ENCODE peak calls at places on chromosomes 13 and 19, in ten cellular contexts. D is tibial nerve, L is heart right ventricle, B is ovary, H is AG09309, U is retinal pigment epithelial cell, A is thoracic aorta, O is breast epithelium, K is PC-3, X is adrenal gland. J is an unnamed sample.
A peak's percentile ranks its signal among the peaks of the same experiment; 100 is the strongest.

GRCh38 chr13:31053098-31053497 is 108.6 kb downstream of the HSPH1 start:
- DNase-seq in D (no peak), L (peak; percentile 21), B (no peak), H (no peak), U (no peak), A (no peak), O (peak; percentile 76), K (peak; percentile 71), X (peak; percentile 94), J (no peak)

GRCh38 chr19:51586103-51586728 is 15.1 kb downstream of the ZNF175 start:
- DNase-seq in D (no peak), L (no peak), B (no peak), H (no peak), U (no peak), A (no peak), O (no peak), K (no peak), X (no peak), J (no peak)

GRCh38 chr19:6891761-6892385 is 4.5 kb downstream of the ADGRE1 start:
- DNase-seq in D (no peak), L (no peak), B (no peak), H (no peak), U (no peak), A (no peak), O (no peak), K (no peak), X (no peak), J (no peak)

GRCh38 chr13:20721454-20722357 is 18.2 kb downstream of the IL17D start:
- DNase-seq in D (no peak), L (peak; percentile 64), B (peak; percentile 68), H (no peak), U (peak; percentile 30), A (no peak), O (no peak), K (peak; percentile 54), X (peak; percentile 82), J (no peak)

GRCh38 chr13:30905932-30906383 is at the start of gene MEDAG:
- DNase-seq in D (peak; percentile 82), L (peak; percentile 81), B (peak; percentile 89), H (no peak), U (no peak), A (peak; percentile 92), O (peak; percentile 37), K (no peak), X (peak; percentile 59), J (no peak)

GRCh38 chr19:39858541-39858940 is 12.4 kb upstream of the FBL start:
- DNase-seq in D (no peak), L (no peak), B (no peak), H (no peak), U (no peak), A (no peak), O (no peak), K (no peak), X (no peak), J (no peak)

GRCh38 chr13:93172109-93172508 is 54.5 kb upstream of the GPC6 start:
- DNase-seq in D (no peak), L (no peak), B (no peak), H (no peak), U (no peak), A (no peak), O (no peak), K (no peak), X (no peak), J (no peak)

GRCh38 chr13:107104631-107105030 is 536.7 kb upstream of the ARGLU1 start:
- DNase-seq in D (no peak), L (no peak), B (no peak), H (no peak), U (no peak), A (no peak), O (no peak), K (no peak), X (no peak), J (no peak)

GRCh38 chr13:34038326-34039068 is 220.5 kb downstream of the RFC3 start:
- DNase-seq in D (no peak), L (no peak), B (no peak), H (no peak), U (no peak), A (no peak), O (no peak), K (no peak), X (no peak), J (no peak)

GRCh38 chr13:72696590-72696989 is 30.8 kb downstream of the MZT1 start:
- DNase-seq in D (no peak), L (no peak), B (no peak), H (no peak), U (no peak), A (no peak), O (no peak), K (peak; percentile 46), X (no peak), J (no peak)

GRCh38 chr19:50759886-50760285 is 10.4 kb upstream of the GPR32 start:
- DNase-seq in D (no peak), L (no peak), B (no peak), H (no peak), U (no peak), A (no peak), O (no peak), K (peak; percentile 44), X (no peak), J (no peak)

GRCh38 chr13:43408274-43408673 is 378.5 kb downstream of the ENOX1 start:
- DNase-seq in D (no peak), L (no peak), B (no peak), H (no peak), U (peak; percentile 29), A (no peak), O (no peak), K (no peak), X (no peak), J (no peak)

GRCh38 chr13:71524245-71525002 is 342.6 kb downstream of the DACH1 start:
- DNase-seq in D (no peak), L (no peak), B (no peak), H (no peak), U (no peak), A (no peak), O (no peak), K (no peak), X (no peak), J (no peak)

GRCh38 chr13:36818483-36819063 is 449 bp upstream of the RFXAP start:
- DNase-seq in D (no peak), L (no peak), B (no peak), H (no peak), U (no peak), A (no peak), O (no peak), K (no peak), X (no peak), J (no peak)
- H3K4me3 ChIP-seq in D (peak overlapping the region; percentile 74), L (peak overlapping the region; percentile 71), B (peak overlapping the region; percentile 79), H (peak overlapping the region; percentile 94), U (peak overlapping the region; percentile 86), A (peak overlapping the region; percentile 74), O (peak overlapping the region; percentile 80), K (peak overlapping the region; percentile 81), X (peak overlapping the region; percentile 84), J (peak overlapping the region; percentile 80)

DNA sequence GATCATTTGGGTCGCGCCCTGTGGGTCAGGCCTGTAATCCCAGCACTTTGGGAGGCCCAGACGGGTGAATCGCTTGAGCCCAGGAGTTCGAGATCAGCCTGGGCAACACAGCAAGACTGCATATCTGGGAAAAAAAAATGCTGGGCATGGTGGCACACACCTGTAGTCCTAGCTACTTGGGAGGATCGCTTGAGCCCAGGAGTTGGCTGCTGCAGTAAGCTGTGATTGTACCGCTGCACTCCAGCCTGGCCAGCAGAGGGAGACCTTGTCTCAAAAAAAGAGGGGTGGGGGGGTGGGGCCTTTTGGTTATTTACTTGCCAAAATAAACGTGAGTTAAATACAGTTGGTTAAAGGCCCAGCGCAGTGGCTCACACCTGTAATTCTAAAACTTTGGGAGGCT is 9.8 kb upstream of the ZNF544 start:
- DNase-seq in D (no peak), L (no peak), B (no peak), H (no peak), U (no peak), A (no peak), O (no peak), K (peak; percentile 40), X (no peak), J (no peak)
- TF ChIP-seq CTCF in D (no peak), L (peak; percentile 36), B (no peak), H (no peak), U (peak; percentile 22), A (no peak), O (no peak), K (peak; percentile 53), X (no peak), J (no peak)

GRCh38 chr13:32253911-32254399 is 61.2 kb downstream of the ZAR1L start:
- DNase-seq in D (no peak), L (peak; percentile 45), B (no peak), H (no peak), U (peak; percentile 7), A (no peak), O (no peak), K (no peak), X (no peak), J (no peak)
- H3K4me3 ChIP-seq in D (no peak overlapping the region), L (peak overlapping the region; percentile 51), B (no peak overlapping the region), H (no peak overlapping the region), U (no peak overlapping the region), A (peak overlapping the region; percentile 75), O (peak overlapping the region; percentile 23), K (peak overlapping the region; percentile 62), X (no peak overlapping the region), J (no peak overlapping the region)

GRCh38 chr19:16518483-16519229 is 22.5 kb downstream of the C19orf44 start:
- DNase-seq in D (no peak), L (no peak), B (no peak), H (no peak), U (no peak), A (no peak), O (no peak), K (no peak), X (no peak), J (no peak)
- TF ChIP-seq CTCF in D (no peak), L (no peak), B (no peak), H (peak; percentile 31), U (peak; percentile 31), A (no peak), O (no peak), K (peak; percentile 36), X (no peak), J (no peak)

GRCh38 chr13:112588490-112589297 is 741 bp upstream of the TUBGCP3 start:
- DNase-seq in D (no peak), L (no peak), B (no peak), H (no peak), U (no peak), A (no peak), O (no peak), K (no peak), X (no peak), J (no peak)

GRCh38 chr13:112583592-112584277 is 4.2 kb downstream of the TUBGCP3 start:
- DNase-seq in D (no peak), L (peak; percentile 49), B (no peak), H (no peak), U (no peak), A (no peak), O (no peak), K (no peak), X (peak; percentile 46), J (no peak)

GRCh38 chr13:112587359-112587766 is 590 bp downstream of the TUBGCP3 start:
- DNase-seq in D (peak; percentile 53), L (peak; percentile 80), B (peak; percentile 94), H (peak; percentile 33), U (peak; percentile 31), A (peak; percentile 60), O (peak; percentile 67), K (peak; percentile 74), X (peak; percentile 93), J (no peak)

GRCh38 chr13:112587767-112588489 is at the start of gene TUBGCP3:
- DNase-seq in D (peak; percentile 58), L (peak; percentile 85), B (peak; percentile 90), H (peak; percentile 27), U (peak; percentile 34), A (peak; percentile 21), O (peak; percentile 53), K (peak; percentile 72), X (peak; percentile 83), J (no peak)

GRCh38 chr13:112586334-112586733 is 1.6 kb downstream of the TUBGCP3 start:
- DNase-seq in D (no peak), L (no peak), B (no peak), H (no peak), U (no peak), A (no peak), O (no peak), K (no peak), X (no peak), J (no peak)
- H3K4me3 ChIP-seq in D (no peak overlapping the region), L (no peak overlapping the region), B (no peak overlapping the region), H (no peak overlapping the region), U (no peak overlapping the region), A (no peak overlapping the region), O (no peak overlapping the region), K (peak overlapping the region; percentile 91), X (no peak overlapping the region), J (no peak overlapping the region)